ENCODE peak calls at places on chromosome 10, in six cellular contexts. B is A549, L is K562, N is HepG2, K is IMR-90, D is GM12878. W is an unnamed sample.
A peak's percentile ranks its signal among the peaks of the same experiment; 100 is the strongest.

GRCh38 chr10:28837613-28838390 is 160.5 kb downstream of the BAMBI start:
- DNase-seq in L (no peak), D (no peak), K (no peak), N (no peak), B (no peak), W (no peak)

GRCh38 chr10:51879238-51879637 is 179.8 kb upstream of the CSTF2T start:
- DNase-seq in L (no peak), K (peak; percentile 100), N (no peak), B (peak; percentile 48), D (peak; percentile 52), W (no peak)

GRCh38 chr10:22682237-22683192 is 31.9 kb downstream of the PIP4K2A start:
- DNase-seq in K (peak; percentile 58), N (peak; percentile 69), D (peak; percentile 52), B (peak; percentile 53), L (peak; percentile 45), W (no peak)

GRCh38 chr10:8712653-8713052 is 658.2 kb downstream of the GATA3 start:
- DNase-seq in D (no peak), K (no peak), B (no peak), N (no peak), L (no peak), W (no peak)

GRCh38 chr10:122786269-122786668 is 59.4 kb downstream of the CUZD1 start:
- DNase-seq in B (peak; percentile 3), K (peak; percentile 33), D (no peak), L (no peak), N (peak; percentile 13), W (peak; percentile 71)

GRCh38 chr10:59905066-59905734 is 1.2 kb downstream of the CCDC6 start:
- DNase-seq in N (no peak), K (peak; percentile 16), D (no peak), B (no peak), L (no peak), W (peak; percentile 28)

GRCh38 chr10:28928484-28928883 is 251.2 kb downstream of the BAMBI start:
- DNase-seq in B (peak; percentile 48), D (no peak), N (peak; percentile 38), K (no peak), L (no peak), W (no peak)

GRCh38 chr10:107978455-107978854 is 813.9 kb upstream of the SORCS1 start:
- DNase-seq in N (no peak), D (no peak), K (no peak), L (no peak), B (no peak), W (no peak)

GRCh38 chr10:19719320-19719719 is 96.9 kb upstream of the PLXDC2 start:
- DNase-seq in L (no peak), N (no peak), B (no peak), D (no peak), K (peak; percentile 87), W (peak; percentile 10)

GRCh38 chr10:86648706-86649426 is 5.5 kb upstream of the OPN4 start:
- DNase-seq in L (no peak), N (no peak), D (no peak), B (peak; percentile 68), K (peak; percentile 68), W (no peak)

GRCh38 chr10:60570941-60571340 is 181.3 kb upstream of the ANK3 start:
- DNase-seq in L (no peak), D (no peak), B (no peak), K (no peak), N (no peak), W (no peak)

DNA sequence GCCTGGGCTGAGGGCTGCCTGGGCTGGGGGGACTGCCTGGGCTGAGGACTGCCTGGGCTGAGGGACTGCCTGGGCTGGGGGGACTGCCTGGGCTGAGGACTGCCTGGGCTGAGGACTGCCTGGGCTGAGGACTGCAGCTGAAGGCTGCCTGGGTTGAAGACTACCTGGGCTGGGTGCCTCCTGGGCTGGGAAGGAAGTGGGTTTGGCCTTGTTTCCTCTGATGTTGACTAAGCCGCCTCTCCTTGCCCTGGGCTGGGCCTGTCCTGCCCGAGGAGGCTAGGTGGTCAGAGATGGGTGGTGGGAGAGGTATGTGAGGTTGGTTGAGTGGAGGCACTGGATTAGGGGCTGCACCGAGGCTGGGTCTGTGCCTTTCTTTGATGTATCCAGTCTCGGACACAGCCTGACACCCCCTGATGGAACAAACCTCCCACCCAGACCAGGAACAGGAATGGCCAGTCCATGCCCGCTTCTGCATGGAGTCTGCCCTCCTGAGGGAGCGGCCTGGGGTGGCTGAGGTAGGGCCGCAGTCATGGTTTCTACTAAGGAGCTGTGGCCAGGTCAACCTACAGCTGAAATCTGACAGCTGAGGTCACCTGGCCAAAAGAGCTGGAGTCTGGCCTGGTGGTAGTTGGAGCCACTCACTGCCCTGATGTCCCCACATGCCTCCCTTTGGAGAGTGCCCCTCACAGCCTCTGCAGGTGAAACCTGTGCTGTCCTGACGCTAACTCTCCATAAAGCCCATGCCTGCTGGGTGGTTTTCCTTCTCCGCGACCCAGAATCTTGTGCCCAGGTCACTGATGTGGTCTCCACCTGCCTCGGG is 22.3 kb downstream of the SCART1 start:
- DNase-seq in D (no peak), K (no peak), L (no peak), B (no peak), N (no peak), W (peak; percentile 7)
- TF ChIP-seq BHLHE40 in D (no peak), K (no peak), L (no peak), B (no peak), N (no peak), W (no peak)

GRCh38 chr10:79413196-79413595 is 32.2 kb downstream of the ZCCHC24 start:
- DNase-seq in B (no peak), L (peak; percentile 59), K (peak; percentile 41), N (no peak), D (no peak), W (no peak)
- TF ChIP-seq BHLHE40 in B (no peak), L (no peak), K (peak; percentile 31), N (no peak), D (no peak), W (no peak)

GRCh38 chr10:78600740-78601139 is 468.0 kb upstream of the ZMIZ1 start:
- DNase-seq in K (peak; percentile 36), D (no peak), B (no peak), N (no peak), L (no peak), W (no peak)
- TF ChIP-seq BHLHE40 in K (no peak), D (no peak), B (no peak), N (no peak), L (no peak), W (no peak)

DNA sequence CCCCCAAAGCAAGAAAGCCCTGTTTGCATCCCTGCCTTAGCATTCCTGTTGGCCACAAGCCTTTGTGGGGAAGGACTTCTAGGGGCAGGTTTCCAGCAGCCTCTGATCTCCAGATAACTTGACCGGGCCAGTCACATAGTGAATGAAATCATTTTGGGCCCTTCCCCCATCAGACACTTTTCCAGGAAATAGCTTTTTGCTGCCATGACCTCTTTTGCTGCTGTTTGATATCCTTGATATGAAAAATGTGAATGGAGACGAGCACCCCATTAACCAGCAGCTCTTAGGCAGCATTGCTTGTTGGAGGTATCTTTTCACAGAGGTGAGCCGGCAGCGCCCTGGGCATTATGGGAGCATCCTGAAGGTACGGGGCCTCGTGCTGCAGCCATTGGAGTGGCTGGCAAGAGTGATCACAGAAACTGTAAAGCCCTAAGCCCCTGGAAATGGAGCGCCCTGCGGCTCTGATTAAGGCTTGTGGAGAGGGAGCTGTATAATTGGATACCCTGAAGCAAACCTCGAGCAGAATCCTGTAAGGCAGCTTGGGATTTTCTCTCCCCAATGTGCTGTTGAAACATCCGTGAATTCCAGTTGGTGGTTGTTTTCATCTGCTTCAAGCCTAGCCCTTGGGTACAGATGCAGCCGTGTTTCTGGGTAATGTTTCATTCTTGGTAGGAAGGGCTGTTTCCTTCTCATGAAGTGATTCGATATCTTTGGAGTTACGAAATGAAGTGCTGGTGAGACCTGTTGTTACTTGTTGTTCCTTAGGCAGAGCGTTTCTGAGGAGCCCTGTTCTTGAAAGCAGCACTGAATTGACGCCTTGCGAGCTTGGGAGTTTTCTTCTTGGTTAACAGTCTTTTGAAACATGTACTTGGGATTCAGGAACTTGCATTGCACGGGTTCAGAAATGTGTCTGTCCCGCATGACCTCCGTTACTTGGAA is 179.0 kb downstream of the PTEN start:
- DNase-seq in K (peak; percentile 78), L (no peak), N (no peak), B (no peak), D (no peak), W (no peak)
- TF ChIP-seq BHLHE40 in K (no peak), L (no peak), N (no peak), B (no peak), D (no peak), W (no peak)

DNA sequence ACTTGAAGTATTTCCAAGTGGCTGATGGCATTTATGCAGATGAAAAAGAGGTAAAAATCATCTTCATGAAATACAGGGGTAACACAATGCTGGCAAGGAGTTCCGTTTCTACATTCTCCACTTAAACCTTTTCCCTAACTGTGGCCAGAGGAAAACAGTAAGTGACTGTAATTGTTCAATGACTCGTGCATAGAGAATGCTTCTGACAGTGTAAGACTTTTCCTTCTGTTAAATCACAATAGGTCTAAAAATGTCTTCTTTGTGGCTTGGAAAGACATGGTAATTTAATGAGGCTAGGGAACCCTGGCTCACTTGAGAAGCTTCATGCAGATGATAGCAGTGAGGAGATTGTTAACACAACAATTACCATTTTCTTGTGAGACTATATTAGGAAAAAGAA is 50.3 kb upstream of the RSU1 start:
- DNase-seq in B (no peak), L (no peak), K (peak; percentile 69), N (no peak), D (no peak), W (no peak)
- TF ChIP-seq BHLHE40 in B (no peak), L (no peak), K (no peak), N (no peak), D (no peak), W (no peak)

W was measured in HEK293T.